ENCODE peak calls at places on chromosomes 12 and 14, in ten cellular contexts. C is cardiac muscle cell; X is hepatocyte; W is ovary; Z is GM23338; U is lung; E is right atrium auricular region; N is left ventricle myocardium inferior; G is CD8-positive, alpha-beta T cell; I is MM.1S. L is an unnamed sample.
A peak's percentile ranks its signal among the peaks of the same experiment; 100 is the strongest.

GRCh38 chr14:69331206-69331605 is 66.9 kb downstream of the ERH start:
- DNase-seq in C (no peak), X (no peak), W (peak; percentile 13), Z (no peak), U (no peak), E (no peak), N (no peak), G (no peak), I (no peak), L (no peak)

GRCh38 chr12:116202433-116202832 is 75.1 kb downstream of the MED13L start:
- DNase-seq in C (no peak), X (no peak), W (no peak), Z (peak; percentile 34), U (no peak), E (no peak), N (no peak), G (no peak), I (no peak), L (no peak)

GRCh38 chr14:82905762-82906161 is 1372.1 kb upstream of the SEL1L start:
- DNase-seq in C (no peak), X (no peak), W (no peak), Z (no peak), U (no peak), E (no peak), N (no peak), G (no peak), I (no peak), L (no peak)

GRCh38 chr12:58143498-58143897 is 202.1 kb downstream of the ATP23 start:
- DNase-seq in C (no peak), X (no peak), W (no peak), Z (no peak), U (no peak), E (no peak), N (no peak), G (no peak), I (no peak), L (no peak)

GRCh38 chr14:103488960-103489359 is 33.7 kb downstream of the CKB start:
- DNase-seq in C (peak; percentile 14), X (no peak), W (no peak), Z (no peak), U (no peak), E (peak; percentile 26), N (no peak), G (no peak), I (no peak), L (no peak)

GRCh38 chr14:85296466-85297210 is 233.3 kb upstream of the FLRT2 start:
- DNase-seq in C (peak; percentile 79), X (peak; percentile 68), W (no peak), Z (no peak), U (no peak), E (no peak), N (no peak), G (no peak), I (no peak), L (no peak)

GRCh38 chr12:55659486-55660385 is 23.0 kb downstream of the OR10P1 start:
- DNase-seq in C (peak; percentile 72), X (no peak), W (peak; percentile 79), Z (peak; percentile 48), U (no peak), E (peak; percentile 70), N (peak; percentile 48), G (no peak), I (no peak), L (peak; percentile 66)

GRCh38 chr12:121214855-121215745 is 5.2 kb downstream of the P2RX4 start:
- DNase-seq in C (peak; percentile 85), X (peak; percentile 89), W (no peak), Z (no peak), U (no peak), E (no peak), N (no peak), G (no peak), I (peak; percentile 72), L (no peak)

GRCh38 chr12:26229910-26230309 is 34.5 kb downstream of the SSPN start:
- DNase-seq in C (no peak), X (no peak), W (no peak), Z (no peak), U (no peak), E (no peak), N (no peak), G (no peak), I (no peak), L (no peak)

GRCh38 chr12:120799417-120800045 is 73.9 kb downstream of the ACADS start:
- DNase-seq in C (no peak), X (peak; percentile 64), W (no peak), Z (peak; percentile 41), U (no peak), E (no peak), N (no peak), G (no peak), I (no peak), L (no peak)

GRCh38 chr12:58529897-58530296 is 390.4 kb downstream of the LRIG3 start:
- DNase-seq in C (peak; percentile 92), X (peak; percentile 15), W (no peak), Z (no peak), U (no peak), E (no peak), N (no peak), G (no peak), I (no peak), L (no peak)

DNA sequence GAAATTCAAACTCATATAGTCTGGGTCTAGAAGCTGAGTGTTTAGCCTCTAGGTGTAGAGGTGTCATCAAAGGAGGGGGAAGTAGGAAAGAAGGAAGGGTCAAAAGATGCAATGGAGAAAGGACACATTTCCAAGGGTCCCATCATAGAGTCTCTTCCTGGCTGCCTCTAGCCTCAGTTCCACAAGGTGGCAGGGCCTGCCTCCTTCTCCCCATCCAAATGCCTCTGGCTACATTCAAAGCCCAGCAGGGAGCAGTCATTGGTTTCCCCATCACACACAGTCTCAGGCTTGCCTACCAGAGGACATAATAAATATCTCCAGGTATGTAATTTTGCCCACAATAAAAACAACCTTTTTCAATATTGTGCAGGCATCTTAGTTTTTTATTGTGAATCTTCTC is 2.1 kb upstream of the CCT2 start:
- DNase-seq in C (no peak), X (peak; percentile 30), W (no peak), Z (peak; percentile 75), U (no peak), E (no peak), N (no peak), G (no peak), I (no peak), L (no peak)
- TF ChIP-seq CTCF in C (peak; percentile 10), X (peak; percentile 5), W (no peak), Z (peak; percentile 67), U (no peak), E (no peak), N (no peak), G (no peak), I (peak; percentile 4), L (no peak)

DNA sequence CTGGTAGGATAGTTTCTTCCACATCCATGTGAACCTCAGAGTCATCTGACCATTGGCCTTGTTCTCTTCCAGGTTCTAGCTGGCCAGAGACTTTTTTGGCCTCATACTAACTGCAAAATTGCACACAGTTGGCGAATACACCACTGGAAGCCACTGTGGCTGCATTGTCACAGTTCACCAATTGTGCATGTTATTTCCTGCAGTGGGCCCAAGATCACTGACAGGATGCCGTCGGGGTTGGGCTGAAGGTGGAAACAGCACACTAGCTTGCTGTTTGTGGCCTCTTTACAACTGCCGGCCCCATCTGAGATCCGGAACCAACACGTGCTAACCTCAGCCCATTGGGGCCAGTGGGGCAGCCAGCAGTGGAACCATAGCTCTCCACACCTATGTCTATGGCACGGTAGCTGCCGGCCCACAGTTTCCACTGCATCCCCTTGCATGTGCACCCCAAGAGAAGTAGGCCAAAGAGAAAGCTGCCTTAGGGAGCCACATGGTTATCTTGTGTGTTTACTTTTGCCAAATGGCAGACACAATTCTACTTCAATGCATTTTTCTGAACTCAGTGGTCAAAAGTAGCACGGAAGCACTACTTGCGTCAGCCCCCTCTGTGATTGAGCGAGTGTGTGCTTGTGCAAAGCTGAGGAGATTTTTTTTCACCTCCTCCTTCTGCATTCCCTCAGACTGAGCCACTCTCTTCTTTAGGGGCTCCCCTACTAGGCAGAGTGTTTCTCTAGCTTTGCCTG is 464.0 kb downstream of the RAD51B start:
- DNase-seq in C (peak; percentile 34), X (no peak), W (no peak), Z (no peak), U (no peak), E (no peak), N (peak; percentile 29), G (peak; percentile 66), I (no peak), L (peak; percentile 32)
- H3K36me3 ChIP-seq in C (no peaks in the 10 kb centered on the region), X (no peaks in the 10 kb centered on the region), W (no peaks in the 10 kb centered on the region), Z (no peaks in the 10 kb centered on the region), U (no peaks in the 10 kb centered on the region), E (no peaks in the 10 kb centered on the region), N (no peaks in the 10 kb centered on the region), G (no peaks in the 10 kb centered on the region), I (no peaks in the 10 kb centered on the region), L (no peaks in the 10 kb centered on the region)

GRCh38 chr12:54135621-54136027 is 53.2 kb downstream of the SMUG1 start:
- DNase-seq in C (no peak), X (peak; percentile 63), W (no peak), Z (no peak), U (no peak), E (no peak), N (no peak), G (no peak), I (no peak), L (no peak)

GRCh38 chr12:54138219-54138618 is 50.6 kb downstream of the SMUG1 start:
- DNase-seq in C (no peak), X (no peak), W (no peak), Z (no peak), U (no peak), E (no peak), N (no peak), G (no peak), I (no peak), L (no peak)

GRCh38 chr12:54139030-54139429 is 49.8 kb downstream of the SMUG1 start:
- DNase-seq in C (no peak), X (no peak), W (no peak), Z (no peak), U (no peak), E (no peak), N (no peak), G (no peak), I (no peak), L (no peak)

GRCh38 chr12:54134850-54135249 is 53.9 kb downstream of the SMUG1 start:
- DNase-seq in C (no peak), X (peak; percentile 57), W (no peak), Z (no peak), U (no peak), E (no peak), N (no peak), G (no peak), I (no peak), L (no peak)

GRCh38 chr12:54136844-54137580 is 51.8 kb downstream of the SMUG1 start:
- DNase-seq in C (no peak), X (peak; percentile 28), W (no peak), Z (no peak), U (no peak), E (no peak), N (no peak), G (no peak), I (no peak), L (no peak)
- H3K27ac ChIP-seq in C (no peak overlapping the region), X (peak overlapping the region; percentile 67), W (no peak overlapping the region), Z (no peak overlapping the region), U (no peak overlapping the region), E (no peak overlapping the region), N (no peak overlapping the region), G (no peak overlapping the region), I (no peak overlapping the region), L (no peak overlapping the region)

GRCh38 chr12:123983822-123984485 is 10.9 kb downstream of the ZNF664 start:
- DNase-seq in C (peak; percentile 83), X (peak; percentile 83), W (peak; percentile 51), Z (peak; percentile 87), U (peak; percentile 49), E (no peak), N (no peak), G (peak; percentile 23), I (peak; percentile 48), L (peak; percentile 47)
- TF ChIP-seq CTCF in C (peak; percentile 71), X (peak; percentile 68), W (peak; percentile 33), Z (peak; percentile 92), U (peak; percentile 53), E (peak; percentile 31), N (peak; percentile 73), G (peak; percentile 73), I (peak; percentile 50), L (peak; percentile 69)

L was measured in heart right ventricle.